ENCODE peak calls at places on chromosomes 6 and 20, in five cellular contexts. One of them, this sample, is unnamed.
A peak's percentile ranks its signal among the peaks of the same experiment; 100 is the strongest.

GRCh38 chr6:52359403-52359802 is 2.5 kb upstream of the PAQR8 start:
- DNase-seq in stomach: no peak
- DNase-seq in breast epithelium: no peak
- DNase-seq in endothelial cell of umbilical vein: no peak
- DNase-seq in SK-N-SH: no peak
- DNase-seq in this sample: no peak

GRCh38 chr6:17729223-17730077 is 22.7 kb upstream of the NUP153 start:
- DNase-seq in stomach: no peak
- DNase-seq in breast epithelium: no peak
- DNase-seq in endothelial cell of umbilical vein: no peak
- DNase-seq in SK-N-SH: no peak
- DNase-seq in this sample: no peak

GRCh38 chr6:89970072-89970471 is 75.8 kb downstream of the GJA10 start:
- DNase-seq in stomach: no peak
- DNase-seq in breast epithelium: no peak
- DNase-seq in endothelial cell of umbilical vein: no peak
- DNase-seq in SK-N-SH: no peak
- DNase-seq in this sample: peak; percentile 5

GRCh38 chr6:89840538-89840937 is 10.9 kb downstream of the CASP8AP2 start:
- DNase-seq in stomach: no peak
- DNase-seq in breast epithelium: no peak
- DNase-seq in endothelial cell of umbilical vein: peak; percentile 68
- DNase-seq in SK-N-SH: peak; percentile 31
- DNase-seq in this sample: no peak

GRCh38 chr20:5001174-5002076 is at the start of gene SLC23A2:
- DNase-seq in stomach: peak; percentile 61
- DNase-seq in breast epithelium: no peak
- DNase-seq in endothelial cell of umbilical vein: peak; percentile 17
- DNase-seq in SK-N-SH: peak; percentile 94
- DNase-seq in this sample: peak; percentile 60

GRCh38 chr6:149211046-149211571 is 106.4 kb upstream of the TAB2 start:
- DNase-seq in stomach: no peak
- DNase-seq in breast epithelium: no peak
- DNase-seq in endothelial cell of umbilical vein: no peak
- DNase-seq in SK-N-SH: no peak
- DNase-seq in this sample: no peak

GRCh38 chr20:46648903-46649649 is 2.2 kb downstream of the SLC13A3 start:
- DNase-seq in stomach: no peak
- DNase-seq in breast epithelium: no peak
- DNase-seq in endothelial cell of umbilical vein: no peak
- DNase-seq in SK-N-SH: no peak
- DNase-seq in this sample: no peak

GRCh38 chr6:88840806-88841539 is 122.4 kb downstream of the RNGTT start:
- DNase-seq in stomach: no peak
- DNase-seq in breast epithelium: no peak
- DNase-seq in endothelial cell of umbilical vein: no peak
- DNase-seq in SK-N-SH: no peak
- DNase-seq in this sample: no peak

GRCh38 chr6:11271637-11272036 is 39.2 kb upstream of the NEDD9 start:
- DNase-seq in stomach: no peak
- DNase-seq in breast epithelium: no peak
- DNase-seq in endothelial cell of umbilical vein: no peak
- DNase-seq in SK-N-SH: no peak
- DNase-seq in this sample: no peak

GRCh38 chr6:15148356-15149058 is 97.4 kb upstream of the JARID2 start:
- DNase-seq in stomach: no peak
- DNase-seq in breast epithelium: no peak
- DNase-seq in endothelial cell of umbilical vein: no peak
- DNase-seq in SK-N-SH: no peak
- DNase-seq in this sample: no peak

GRCh38 chr6:81894788-81895221 is 142.3 kb upstream of the TENT5A start:
- DNase-seq in stomach: no peak
- DNase-seq in breast epithelium: peak; percentile 80
- DNase-seq in endothelial cell of umbilical vein: no peak
- DNase-seq in SK-N-SH: no peak
- DNase-seq in this sample: no peak

GRCh38 chr6:165767228-165767627 is 104.2 kb upstream of the PDE10A start:
- DNase-seq in stomach: no peak
- DNase-seq in breast epithelium: no peak
- DNase-seq in endothelial cell of umbilical vein: peak; percentile 30
- DNase-seq in SK-N-SH: no peak
- DNase-seq in this sample: no peak
- H3K9me3 ChIP-seq in stomach: peaks cover under 1% of the 10 kb centered on the region
- H3K9me3 ChIP-seq in breast epithelium: no peaks in the 10 kb centered on the region
- H3K9me3 ChIP-seq in endothelial cell of umbilical vein: no peaks in the 10 kb centered on the region
- H3K9me3 ChIP-seq in SK-N-SH: no peaks in the 10 kb centered on the region
- H3K9me3 ChIP-seq in this sample: peaks cover 1% of the 10 kb centered on the region

DNA sequence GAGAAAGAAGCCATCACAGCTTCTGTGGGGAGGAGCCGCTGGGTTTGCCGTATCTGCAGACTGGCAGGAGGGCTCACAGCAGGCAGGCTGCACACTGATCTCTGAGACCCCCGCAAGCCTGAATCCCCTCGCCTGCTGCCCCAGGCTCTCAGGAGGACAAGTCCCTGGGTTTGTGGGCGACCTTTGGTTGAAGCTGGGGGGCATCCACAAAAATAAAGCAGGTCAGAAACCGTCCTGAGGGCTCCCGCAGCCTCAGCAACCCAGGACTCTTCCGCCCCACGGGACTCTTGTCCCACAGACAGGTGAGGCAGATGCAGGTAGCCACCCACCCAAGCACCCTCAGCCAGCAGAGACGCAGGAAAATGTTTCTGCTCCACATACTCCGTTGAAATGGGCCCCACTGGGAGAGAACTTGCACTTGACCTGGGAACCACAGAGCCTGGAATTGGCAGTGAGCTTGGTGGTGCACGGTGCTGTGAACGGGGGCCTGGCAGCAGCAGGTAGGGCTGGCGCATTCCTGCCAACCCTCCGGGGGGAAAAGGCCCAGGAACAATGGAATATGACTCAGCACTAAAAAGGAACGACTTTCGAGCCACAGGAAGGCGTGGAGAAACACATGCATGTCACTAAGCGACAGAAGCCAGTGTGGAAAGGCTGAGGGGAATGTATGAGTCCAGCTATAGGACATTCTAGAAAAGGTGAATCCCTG is 89.9 kb downstream of the YTHDF1 start:
- DNase-seq in stomach: no peak
- DNase-seq in breast epithelium: no peak
- DNase-seq in endothelial cell of umbilical vein: no peak
- DNase-seq in SK-N-SH: no peak
- DNase-seq in this sample: peak; percentile 10
- TF ChIP-seq POLR2AphosphoS5 in stomach: no peak
- TF ChIP-seq POLR2AphosphoS5 in breast epithelium: no peak
- TF ChIP-seq POLR2AphosphoS5 in endothelial cell of umbilical vein: no peak
- TF ChIP-seq POLR2AphosphoS5 in SK-N-SH: no peak
- TF ChIP-seq POLR2AphosphoS5 in this sample: no peak

DNA sequence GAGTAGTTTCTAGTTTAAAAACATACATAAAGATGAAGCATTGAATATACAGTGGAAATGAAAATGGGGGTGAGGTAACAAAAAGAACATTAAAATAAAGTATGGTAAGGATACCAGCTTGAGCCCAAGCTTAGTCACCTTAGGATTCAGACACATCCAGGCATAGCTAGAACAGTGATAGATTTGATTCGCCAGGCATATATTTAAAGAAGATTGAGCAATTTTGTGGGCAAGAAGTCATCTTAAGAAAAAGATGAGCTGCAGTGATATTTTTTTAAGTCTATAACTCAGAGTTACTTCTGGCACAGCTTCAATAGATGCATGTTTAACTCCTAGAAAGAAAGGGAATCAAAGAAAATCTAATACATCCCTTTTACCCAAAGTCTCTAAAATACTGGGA is 97.9 kb downstream of the BMP5 start:
- DNase-seq in stomach: no peak
- DNase-seq in breast epithelium: no peak
- DNase-seq in endothelial cell of umbilical vein: no peak
- DNase-seq in SK-N-SH: no peak
- DNase-seq in this sample: no peak
- H3K27ac ChIP-seq in stomach: no peak overlapping the region
- H3K27ac ChIP-seq in breast epithelium: no peak overlapping the region
- H3K27ac ChIP-seq in endothelial cell of umbilical vein: no peak overlapping the region
- H3K27ac ChIP-seq in SK-N-SH: no peak overlapping the region
- H3K27ac ChIP-seq in this sample: no peak overlapping the region

GRCh38 chr6:45215759-45216158 is 112.4 kb upstream of the RUNX2 start:
- DNase-seq in stomach: no peak
- DNase-seq in breast epithelium: no peak
- DNase-seq in endothelial cell of umbilical vein: no peak
- DNase-seq in SK-N-SH: no peak
- DNase-seq in this sample: no peak

GRCh38 chr6:45209762-45210161 is 118.4 kb upstream of the RUNX2 start:
- DNase-seq in stomach: no peak
- DNase-seq in breast epithelium: no peak
- DNase-seq in endothelial cell of umbilical vein: no peak
- DNase-seq in SK-N-SH: no peak
- DNase-seq in this sample: no peak

GRCh38 chr6:45212976-45213375 is 115.2 kb upstream of the RUNX2 start:
- DNase-seq in stomach: no peak
- DNase-seq in breast epithelium: no peak
- DNase-seq in endothelial cell of umbilical vein: peak; percentile 33
- DNase-seq in SK-N-SH: no peak
- DNase-seq in this sample: no peak
- H3K9me3 ChIP-seq in stomach: no peaks in the 10 kb centered on the region
- H3K9me3 ChIP-seq in breast epithelium: peaks cover 32% of the 10 kb centered on the region
- H3K9me3 ChIP-seq in endothelial cell of umbilical vein: no peaks in the 10 kb centered on the region
- H3K9me3 ChIP-seq in SK-N-SH: peaks cover 4% of the 10 kb centered on the region
- H3K9me3 ChIP-seq in this sample: no peaks in the 10 kb centered on the region